ENCODE peak calls at places on chromosomes 16 and 17, in ten cellular contexts. One of them, this sample, is unnamed.

GRCh38 chr16:89293276-89294143 is 76.0 kb downstream of the ZNF778 start:
- DNase-seq in tibial nerve: no peak
- DNase-seq in PC-3: no peak
- DNase-seq in fibroblast of mammary gland: no peak
- DNase-seq in lower lobe of right lung: no peak
- DNase-seq in tibial artery: no peak
- DNase-seq in HFFc6: no peak
- DNase-seq in retinal pigment epithelial cell: no peak
- DNase-seq in GM12865: no peak
- DNase-seq in endodermal cell: peak
- DNase-seq in this sample: no peak

GRCh38 chr17:9893606-9894005 is 11.5 kb downstream of the RCVRN start:
- DNase-seq in tibial nerve: no peak
- DNase-seq in PC-3: peak
- DNase-seq in fibroblast of mammary gland: peak
- DNase-seq in lower lobe of right lung: no peak
- DNase-seq in tibial artery: no peak
- DNase-seq in HFFc6: peak
- DNase-seq in retinal pigment epithelial cell: no peak
- DNase-seq in GM12865: no peak
- DNase-seq in endodermal cell: no peak
- DNase-seq in this sample: peak

GRCh38 chr16:81539009-81539820 is 94.6 kb downstream of the CMIP start:
- DNase-seq in tibial nerve: no peak
- DNase-seq in PC-3: no peak
- DNase-seq in fibroblast of mammary gland: peak
- DNase-seq in lower lobe of right lung: peak
- DNase-seq in tibial artery: no peak
- DNase-seq in HFFc6: no peak
- DNase-seq in retinal pigment epithelial cell: no peak
- DNase-seq in GM12865: no peak
- DNase-seq in endodermal cell: no peak
- DNase-seq in this sample: no peak

GRCh38 chr17:10357768-10358167 is 15.0 kb downstream of the MYH13 start:
- DNase-seq in tibial nerve: no peak
- DNase-seq in PC-3: peak
- DNase-seq in fibroblast of mammary gland: no peak
- DNase-seq in lower lobe of right lung: no peak
- DNase-seq in tibial artery: no peak
- DNase-seq in HFFc6: no peak
- DNase-seq in retinal pigment epithelial cell: no peak
- DNase-seq in GM12865: peak
- DNase-seq in endodermal cell: peak
- DNase-seq in this sample: no peak

GRCh38 chr17:29138991-29139682 is 41.1 kb downstream of the MYO18A start:
- DNase-seq in tibial nerve: no peak
- DNase-seq in PC-3: no peak
- DNase-seq in fibroblast of mammary gland: no peak
- DNase-seq in lower lobe of right lung: peak
- DNase-seq in tibial artery: peak
- DNase-seq in HFFc6: no peak
- DNase-seq in retinal pigment epithelial cell: no peak
- DNase-seq in GM12865: peak
- DNase-seq in endodermal cell: no peak
- DNase-seq in this sample: no peak

GRCh38 chr17:30600830-30601494 is 123.8 kb downstream of the GOSR1 start:
- DNase-seq in tibial nerve: no peak
- DNase-seq in PC-3: peak
- DNase-seq in fibroblast of mammary gland: peak
- DNase-seq in lower lobe of right lung: no peak
- DNase-seq in tibial artery: no peak
- DNase-seq in HFFc6: no peak
- DNase-seq in retinal pigment epithelial cell: peak
- DNase-seq in GM12865: peak
- DNase-seq in endodermal cell: no peak
- DNase-seq in this sample: peak

GRCh38 chr16:51440096-51440495 is 289.0 kb upstream of the SALL1 start:
- DNase-seq in tibial nerve: no peak
- DNase-seq in PC-3: no peak
- DNase-seq in fibroblast of mammary gland: no peak
- DNase-seq in lower lobe of right lung: no peak
- DNase-seq in tibial artery: no peak
- DNase-seq in HFFc6: no peak
- DNase-seq in retinal pigment epithelial cell: no peak
- DNase-seq in GM12865: no peak
- DNase-seq in endodermal cell: no peak
- DNase-seq in this sample: no peak

GRCh38 chr16:53769787-53770186 is 65.8 kb downstream of the FTO start:
- DNase-seq in tibial nerve: no peak
- DNase-seq in PC-3: no peak
- DNase-seq in fibroblast of mammary gland: no peak
- DNase-seq in lower lobe of right lung: no peak
- DNase-seq in tibial artery: no peak
- DNase-seq in HFFc6: no peak
- DNase-seq in retinal pigment epithelial cell: no peak
- DNase-seq in GM12865: no peak
- DNase-seq in endodermal cell: no peak
- DNase-seq in this sample: no peak

GRCh38 chr17:59333845-59334244 is 2.4 kb downstream of the YPEL2 start:
- DNase-seq in tibial nerve: no peak
- DNase-seq in PC-3: no peak
- DNase-seq in fibroblast of mammary gland: no peak
- DNase-seq in lower lobe of right lung: no peak
- DNase-seq in tibial artery: no peak
- DNase-seq in HFFc6: no peak
- DNase-seq in retinal pigment epithelial cell: no peak
- DNase-seq in GM12865: no peak
- DNase-seq in endodermal cell: no peak
- DNase-seq in this sample: no peak

GRCh38 chr16:50568187-50568830 is 20.1 kb downstream of the NKD1 start:
- DNase-seq in tibial nerve: no peak
- DNase-seq in PC-3: no peak
- DNase-seq in fibroblast of mammary gland: no peak
- DNase-seq in lower lobe of right lung: no peak
- DNase-seq in tibial artery: no peak
- DNase-seq in HFFc6: no peak
- DNase-seq in retinal pigment epithelial cell: no peak
- DNase-seq in GM12865: peak
- DNase-seq in endodermal cell: no peak
- DNase-seq in this sample: no peak

GRCh38 chr17:78575899-78576298 is 1.3 kb downstream of the DNAH17 start:
- DNase-seq in tibial nerve: no peak
- DNase-seq in PC-3: no peak
- DNase-seq in fibroblast of mammary gland: no peak
- DNase-seq in lower lobe of right lung: no peak
- DNase-seq in tibial artery: no peak
- DNase-seq in HFFc6: no peak
- DNase-seq in retinal pigment epithelial cell: no peak
- DNase-seq in GM12865: no peak
- DNase-seq in endodermal cell: no peak
- DNase-seq in this sample: no peak

GRCh38 chr17:78572277-78573205 is 4.7 kb downstream of the DNAH17 start:
- DNase-seq in tibial nerve: no peak
- DNase-seq in PC-3: no peak
- DNase-seq in fibroblast of mammary gland: no peak
- DNase-seq in lower lobe of right lung: no peak
- DNase-seq in tibial artery: no peak
- DNase-seq in HFFc6: no peak
- DNase-seq in retinal pigment epithelial cell: no peak
- DNase-seq in GM12865: no peak
- DNase-seq in endodermal cell: peak
- DNase-seq in this sample: no peak

GRCh38 chr17:78576389-78577112 is 645 bp downstream of the DNAH17 start:
- DNase-seq in tibial nerve: no peak
- DNase-seq in PC-3: no peak
- DNase-seq in fibroblast of mammary gland: no peak
- DNase-seq in lower lobe of right lung: no peak
- DNase-seq in tibial artery: no peak
- DNase-seq in HFFc6: no peak
- DNase-seq in retinal pigment epithelial cell: no peak
- DNase-seq in GM12865: no peak
- DNase-seq in endodermal cell: no peak
- DNase-seq in this sample: no peak

GRCh38 chr17:78575340-78575739 is 1.9 kb downstream of the DNAH17 start:
- DNase-seq in tibial nerve: no peak
- DNase-seq in PC-3: no peak
- DNase-seq in fibroblast of mammary gland: no peak
- DNase-seq in lower lobe of right lung: no peak
- DNase-seq in tibial artery: no peak
- DNase-seq in HFFc6: no peak
- DNase-seq in retinal pigment epithelial cell: no peak
- DNase-seq in GM12865: no peak
- DNase-seq in endodermal cell: no peak
- DNase-seq in this sample: no peak

DNA sequence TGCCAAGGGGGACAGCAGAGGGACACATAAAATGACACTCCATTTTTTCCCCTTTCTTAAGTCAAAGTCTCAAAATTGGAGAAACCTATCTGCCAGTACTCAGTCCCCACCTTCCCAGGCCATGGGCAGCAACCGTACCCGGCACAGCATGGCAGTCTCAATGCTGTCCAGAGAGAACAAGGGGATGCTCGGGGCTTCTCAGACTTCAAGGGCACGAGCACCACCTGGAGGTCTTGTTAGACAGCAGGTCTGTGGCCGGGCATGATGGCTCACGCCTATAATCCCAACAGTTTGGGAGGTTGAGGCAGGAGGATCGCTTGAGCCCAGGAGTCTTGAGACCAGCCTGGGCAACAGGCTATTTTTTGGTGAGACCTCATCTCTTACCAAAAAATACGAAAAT is 3.2 kb downstream of the DNAH17 start:
- DNase-seq in tibial nerve: no peak
- DNase-seq in PC-3: peak
- DNase-seq in fibroblast of mammary gland: no peak
- DNase-seq in lower lobe of right lung: no peak
- DNase-seq in tibial artery: no peak
- DNase-seq in HFFc6: no peak
- DNase-seq in retinal pigment epithelial cell: no peak
- DNase-seq in GM12865: peak
- DNase-seq in endodermal cell: no peak
- DNase-seq in this sample: peak
- TF ChIP-seq CTCF in tibial nerve: no peak
- TF ChIP-seq CTCF in PC-3: peak
- TF ChIP-seq CTCF in fibroblast of mammary gland: no peak
- TF ChIP-seq CTCF in lower lobe of right lung: no peak
- TF ChIP-seq CTCF in tibial artery: no peak
- TF ChIP-seq CTCF in HFFc6: peak
- TF ChIP-seq CTCF in retinal pigment epithelial cell: no peak
- TF ChIP-seq CTCF in GM12865: no peak
- TF ChIP-seq CTCF in endodermal cell: no peak
- TF ChIP-seq CTCF in this sample: no peak

DNA sequence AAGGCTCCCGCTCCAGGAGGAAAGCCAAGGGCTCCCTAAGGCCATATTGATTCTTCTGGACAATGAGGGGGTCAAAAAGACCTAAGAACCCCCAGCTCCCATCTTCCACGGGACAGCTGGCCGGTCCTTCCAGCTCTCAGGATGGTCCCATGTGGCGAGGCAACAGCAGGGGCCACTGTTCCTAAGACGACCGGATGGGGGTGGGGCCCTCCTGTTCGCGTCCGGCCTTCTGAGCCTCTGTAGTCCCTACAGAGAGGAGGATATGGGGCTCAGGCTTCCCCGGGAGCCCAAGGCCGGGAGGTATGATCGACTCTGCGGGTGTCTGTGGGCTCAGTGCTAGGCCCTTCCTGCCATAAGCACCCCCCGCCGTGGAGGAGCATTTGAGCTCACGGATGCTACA is 6.0 kb upstream of the DCXR start:
- DNase-seq in tibial nerve: no peak
- DNase-seq in PC-3: no peak
- DNase-seq in fibroblast of mammary gland: no peak
- DNase-seq in lower lobe of right lung: no peak
- DNase-seq in tibial artery: no peak
- DNase-seq in HFFc6: no peak
- DNase-seq in retinal pigment epithelial cell: no peak
- DNase-seq in GM12865: no peak
- DNase-seq in endodermal cell: no peak
- DNase-seq in this sample: no peak
- TF ChIP-seq CTCF in tibial nerve: no peak
- TF ChIP-seq CTCF in PC-3: no peak
- TF ChIP-seq CTCF in fibroblast of mammary gland: no peak
- TF ChIP-seq CTCF in lower lobe of right lung: no peak
- TF ChIP-seq CTCF in tibial artery: no peak
- TF ChIP-seq CTCF in HFFc6: no peak
- TF ChIP-seq CTCF in retinal pigment epithelial cell: no peak
- TF ChIP-seq CTCF in GM12865: no peak
- TF ChIP-seq CTCF in endodermal cell: no peak
- TF ChIP-seq CTCF in this sample: no peak

GRCh38 chr17:7972131-7972785 is 30.2 kb upstream of the GUCY2D start:
- DNase-seq in tibial nerve: no peak
- DNase-seq in PC-3: no peak
- DNase-seq in fibroblast of mammary gland: peak
- DNase-seq in lower lobe of right lung: no peak
- DNase-seq in tibial artery: no peak
- DNase-seq in HFFc6: peak
- DNase-seq in retinal pigment epithelial cell: no peak
- DNase-seq in GM12865: no peak
- DNase-seq in endodermal cell: no peak
- DNase-seq in this sample: no peak
- TF ChIP-seq CTCF in tibial nerve: no peak
- TF ChIP-seq CTCF in PC-3: peak
- TF ChIP-seq CTCF in fibroblast of mammary gland: peak
- TF ChIP-seq CTCF in lower lobe of right lung: no peak
- TF ChIP-seq CTCF in tibial artery: no peak
- TF ChIP-seq CTCF in HFFc6: peak
- TF ChIP-seq CTCF in retinal pigment epithelial cell: peak
- TF ChIP-seq CTCF in GM12865: no peak
- TF ChIP-seq CTCF in endodermal cell: peak
- TF ChIP-seq CTCF in this sample: no peak

GRCh38 chr16:19662351-19662750 is 55.7 kb downstream of the KNOP1 start:
- DNase-seq in tibial nerve: no peak
- DNase-seq in PC-3: no peak
- DNase-seq in fibroblast of mammary gland: no peak
- DNase-seq in lower lobe of right lung: no peak
- DNase-seq in tibial artery: no peak
- DNase-seq in HFFc6: no peak
- DNase-seq in retinal pigment epithelial cell: no peak
- DNase-seq in GM12865: no peak
- DNase-seq in endodermal cell: no peak
- DNase-seq in this sample: no peak

GRCh38 chr16:19655242-19655777 is 62.7 kb downstream of the KNOP1 start:
- DNase-seq in tibial nerve: no peak
- DNase-seq in PC-3: no peak
- DNase-seq in fibroblast of mammary gland: no peak
- DNase-seq in lower lobe of right lung: no peak
- DNase-seq in tibial artery: no peak
- DNase-seq in HFFc6: no peak
- DNase-seq in retinal pigment epithelial cell: no peak
- DNase-seq in GM12865: no peak
- DNase-seq in endodermal cell: no peak
- DNase-seq in this sample: no peak

GRCh38 chr16:19657831-19658230 is 60.2 kb downstream of the KNOP1 start:
- DNase-seq in tibial nerve: no peak
- DNase-seq in PC-3: no peak
- DNase-seq in fibroblast of mammary gland: no peak
- DNase-seq in lower lobe of right lung: no peak
- DNase-seq in tibial artery: no peak
- DNase-seq in HFFc6: no peak
- DNase-seq in retinal pigment epithelial cell: no peak
- DNase-seq in GM12865: no peak
- DNase-seq in endodermal cell: no peak
- DNase-seq in this sample: no peak

GRCh38 chr16:19660432-19660831 is 57.6 kb downstream of the KNOP1 start:
- DNase-seq in tibial nerve: no peak
- DNase-seq in PC-3: peak
- DNase-seq in fibroblast of mammary gland: peak
- DNase-seq in lower lobe of right lung: no peak
- DNase-seq in tibial artery: no peak
- DNase-seq in HFFc6: no peak
- DNase-seq in retinal pigment epithelial cell: no peak
- DNase-seq in GM12865: no peak
- DNase-seq in endodermal cell: no peak
- DNase-seq in this sample: no peak

GRCh38 chr16:19659554-19659953 is 58.5 kb downstream of the KNOP1 start:
- DNase-seq in tibial nerve: no peak
- DNase-seq in PC-3: no peak
- DNase-seq in fibroblast of mammary gland: no peak
- DNase-seq in lower lobe of right lung: no peak
- DNase-seq in tibial artery: no peak
- DNase-seq in HFFc6: no peak
- DNase-seq in retinal pigment epithelial cell: no peak
- DNase-seq in GM12865: no peak
- DNase-seq in endodermal cell: no peak
- DNase-seq in this sample: no peak
- TF ChIP-seq CTCF in tibial nerve: no peak
- TF ChIP-seq CTCF in PC-3: peak
- TF ChIP-seq CTCF in fibroblast of mammary gland: no peak
- TF ChIP-seq CTCF in lower lobe of right lung: no peak
- TF ChIP-seq CTCF in tibial artery: no peak
- TF ChIP-seq CTCF in HFFc6: peak
- TF ChIP-seq CTCF in retinal pigment epithelial cell: peak
- TF ChIP-seq CTCF in GM12865: no peak
- TF ChIP-seq CTCF in endodermal cell: no peak
- TF ChIP-seq CTCF in this sample: no peak

This sample was measured in MCF 10A.